ENCODE peak calls at places on chromosomes 4 and X, in eight cellular contexts. C, Q, H, J, W, G, K and Z are unnamed samples.

GRCh38 chrX:48896611-48897011 is 957 bp downstream of the TIMM17B start:
- DNase-seq in C (no peak), Q (no peak), H (no peak), J (peak), W (no peak), G (no peak), K (no peak), Z (no peak)

GRCh38 chrX:141405486-141405877 is 163.2 kb upstream of the SPANXC start:
- DNase-seq in C (no peak), Q (no peak), H (no peak), J (no peak), W (no peak), G (peak), K (no peak), Z (no peak)

GRCh38 chrX:52082578-52082977 is 13.6 kb upstream of the MAGED4B start:
- DNase-seq in C (no peak), Q (no peak), H (no peak), J (no peak), W (no peak), G (peak), K (no peak), Z (no peak)

GRCh38 chr4:15771419-15772058 is 6.6 kb upstream of the CD38 start:
- DNase-seq in C (no peak), Q (no peak), H (no peak), J (no peak), W (no peak), G (no peak), K (no peak), Z (no peak)

GRCh38 chr4:3387943-3388348 is 53.8 kb upstream of the HGFAC start:
- DNase-seq in C (peak), Q (peak), H (peak), J (no peak), W (peak), G (peak), K (peak), Z (peak)

GRCh38 chr4:53376900-53377299 is 541 bp upstream of the FIP1L1 start:
- DNase-seq in C (no peak), Q (no peak), H (no peak), J (no peak), W (no peak), G (no peak), K (no peak), Z (no peak)

GRCh38 chr4:10116625-10117423 is at the start of gene WDR1:
- DNase-seq in C (peak), Q (peak), H (peak), J (peak), W (peak), G (peak), K (peak), Z (peak)

GRCh38 chr4:150402968-150403367 is 179.0 kb upstream of the MAB21L2 start:
- DNase-seq in C (no peak), Q (peak), H (peak), J (peak), W (peak), G (no peak), K (peak), Z (peak)

GRCh38 chr4:43763029-43763610 is 685.5 kb downstream of the KCTD8 start:
- DNase-seq in C (no peak), Q (no peak), H (no peak), J (no peak), W (no peak), G (no peak), K (no peak), Z (no peak)

GRCh38 chr4:6918345-6918744 is 8.7 kb downstream of the TBC1D14 start:
- DNase-seq in C (no peak), Q (no peak), H (no peak), J (peak), W (no peak), G (no peak), K (no peak), Z (no peak)

GRCh38 chr4:130185123-130185522 is 1089.2 kb downstream of the C4orf33 start:
- DNase-seq in C (no peak), Q (no peak), H (no peak), J (no peak), W (no peak), G (no peak), K (no peak), Z (no peak)

GRCh38 chr4:2417765-2418651 is at the start of gene ZFYVE28:
- DNase-seq in C (no peak), Q (no peak), H (no peak), J (no peak), W (peak), G (peak), K (no peak), Z (no peak)

GRCh38 chr4:185534850-185535761 is at the start of gene PDLIM3:
- DNase-seq in C (peak), Q (peak), H (peak), J (no peak), W (peak), G (peak), K (peak), Z (peak)

GRCh38 chrX:69137911-69138310 is 27.3 kb downstream of the PJA1 start:
- DNase-seq in C (no peak), Q (no peak), H (no peak), J (no peak), W (peak), G (no peak), K (no peak), Z (no peak)

GRCh38 chrX:69139516-69139915 is 25.7 kb downstream of the PJA1 start:
- DNase-seq in C (no peak), Q (no peak), H (no peak), J (no peak), W (no peak), G (no peak), K (no peak), Z (no peak)

GRCh38 chrX:69137371-69137881 is 27.8 kb downstream of the PJA1 start:
- DNase-seq in C (no peak), Q (no peak), H (no peak), J (no peak), W (peak), G (no peak), K (no peak), Z (no peak)

GRCh38 chrX:69136546-69137331 is 28.5 kb downstream of the PJA1 start:
- DNase-seq in C (peak), Q (peak), H (no peak), J (no peak), W (peak), G (no peak), K (peak), Z (peak)

GRCh38 chrX:69138512-69138911 is 26.7 kb downstream of the PJA1 start:
- DNase-seq in C (no peak), Q (no peak), H (no peak), J (no peak), W (no peak), G (no peak), K (no peak), Z (no peak)
- H3K4me3 ChIP-seq in C (no peak), Q (no peak), H (no peak), J (no peak), W (no peak), G (no peak), K (no peak), Z (no peak)

GRCh38 chrX:2690856-2691542 is at the start of gene CD99:
- DNase-seq in C (peak), Q (peak), H (peak), J (peak), W (peak), G (peak), K (peak), Z (peak)
- TF ChIP-seq CTCF in C (no peak), Q (no peak), H (no peak), J (no peak), W (no peak), G (no peak), K (no peak), Z (no peak)

DNA sequence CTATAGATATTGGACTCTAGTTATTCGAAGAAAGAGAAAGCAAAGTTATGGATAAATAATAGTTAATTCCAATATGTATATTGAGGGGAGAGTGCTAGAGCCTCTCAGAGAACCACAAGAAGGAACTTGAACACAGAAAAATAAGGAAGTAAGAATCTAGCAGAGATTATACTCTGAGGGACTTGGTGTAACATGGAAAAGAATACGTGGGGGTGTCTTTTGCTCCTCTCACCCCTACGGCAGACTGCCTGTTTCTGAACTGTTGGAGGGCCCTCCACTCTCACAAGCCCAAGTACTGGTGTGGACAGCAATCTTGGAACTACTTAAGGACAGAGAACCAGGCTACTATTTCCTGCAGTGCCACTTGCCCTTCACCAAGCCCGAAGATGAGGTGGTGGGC is 1174.4 kb upstream of the PCDH10 start:
- DNase-seq in C (no peak), Q (no peak), H (no peak), J (no peak), W (no peak), G (no peak), K (no peak), Z (no peak)
- H3K4me3 ChIP-seq in C (peak), Q (peak), H (no peak), J (no peak), W (no peak), G (no peak), K (no peak), Z (peak)

GRCh38 chr4:153025402-153025801 is 89.3 kb downstream of the FHDC1 start:
- DNase-seq in C (no peak), Q (no peak), H (no peak), J (no peak), W (no peak), G (no peak), K (no peak), Z (no peak)
- TF ChIP-seq CTCF in C (no peak), Q (no peak), H (no peak), J (no peak), W (no peak), G (no peak), K (no peak), Z (no peak)

GRCh38 chrX:153685179-153685536 is 2.6 kb upstream of the SLC6A8 start:
- DNase-seq in C (no peak), Q (no peak), H (no peak), J (no peak), W (peak), G (no peak), K (peak), Z (peak)

GRCh38 chrX:153687121-153688039 is at the start of gene SLC6A8:
- DNase-seq in C (peak), Q (peak), H (peak), J (peak), W (peak), G (peak), K (peak), Z (peak)

GRCh38 chrX:153681175-153681574 is 6.6 kb upstream of the SLC6A8 start:
- DNase-seq in C (no peak), Q (no peak), H (no peak), J (no peak), W (no peak), G (no peak), K (no peak), Z (no peak)

GRCh38 chrX:153685751-153686676 is 1.7 kb upstream of the SLC6A8 start:
- DNase-seq in C (peak), Q (no peak), H (no peak), J (no peak), W (peak), G (no peak), K (no peak), Z (peak)

DNA sequence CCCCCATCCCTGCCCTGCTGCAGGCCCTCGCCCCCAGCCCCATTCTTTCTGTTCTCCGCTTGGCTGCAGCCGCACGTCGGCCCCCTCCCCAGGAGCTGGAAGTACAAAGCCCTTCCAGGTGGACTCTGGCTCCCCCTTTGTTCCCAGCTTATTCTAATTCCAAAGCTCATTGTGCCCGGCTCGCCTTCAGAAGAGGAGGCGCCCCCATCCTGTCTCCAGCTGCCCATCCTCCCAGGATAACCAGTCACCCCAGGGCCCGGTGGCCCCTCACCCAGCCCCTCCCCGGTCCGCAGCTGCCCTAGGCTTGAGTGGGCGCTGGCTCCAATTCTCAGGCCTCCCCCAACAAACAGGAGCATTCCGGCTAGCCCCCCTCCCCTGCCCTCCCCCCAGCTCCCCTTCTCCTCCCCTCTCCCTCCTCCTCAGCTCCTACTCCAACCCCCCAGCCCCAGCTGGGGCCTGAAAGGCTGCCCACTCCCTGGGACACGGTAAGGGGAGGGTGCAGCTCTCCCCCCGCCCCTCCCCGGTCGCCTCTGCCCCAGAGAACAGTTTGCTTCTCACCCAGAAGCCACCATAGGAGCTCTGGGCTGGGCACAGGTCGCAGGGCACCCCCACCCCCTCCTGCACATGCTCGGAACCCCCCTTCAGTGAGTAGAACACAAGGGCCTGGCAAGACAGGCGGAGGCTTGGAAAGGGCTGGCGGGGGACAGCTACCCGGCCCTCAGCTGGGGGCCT is 3.1 kb upstream of the SLC6A8 start:
- DNase-seq in C (no peak), Q (no peak), H (no peak), J (no peak), W (peak), G (no peak), K (no peak), Z (no peak)
- H3K4me3 ChIP-seq in C (no peak), Q (no peak), H (no peak), J (no peak), W (no peak), G (no peak), K (no peak), Z (no peak)

DNA sequence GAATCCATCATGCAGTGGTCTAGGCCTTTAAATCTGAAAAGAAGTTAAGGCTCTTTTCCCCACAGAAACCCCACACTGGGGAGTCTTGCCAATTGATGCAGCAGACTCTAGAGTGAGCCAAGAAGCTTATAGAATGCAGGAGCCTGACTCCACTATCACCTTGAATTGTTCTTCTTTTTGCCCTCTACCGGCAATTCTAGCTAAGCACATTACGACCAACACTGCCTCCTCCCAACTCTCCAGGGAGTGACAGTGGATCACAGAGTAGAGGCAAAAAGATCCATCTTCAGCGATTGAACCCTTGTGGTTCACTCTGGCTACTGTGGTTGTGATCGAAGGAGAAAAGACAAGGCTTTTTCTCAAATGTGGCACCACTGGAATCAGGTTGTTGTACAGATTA is 331.5 kb downstream of the NKX6-1 start:
- DNase-seq in C (no peak), Q (no peak), H (no peak), J (no peak), W (no peak), G (no peak), K (peak), Z (no peak)
- TF ChIP-seq CTCF in C (no peak), Q (no peak), H (no peak), J (no peak), W (no peak), G (peak), K (no peak), Z (no peak)

DNA sequence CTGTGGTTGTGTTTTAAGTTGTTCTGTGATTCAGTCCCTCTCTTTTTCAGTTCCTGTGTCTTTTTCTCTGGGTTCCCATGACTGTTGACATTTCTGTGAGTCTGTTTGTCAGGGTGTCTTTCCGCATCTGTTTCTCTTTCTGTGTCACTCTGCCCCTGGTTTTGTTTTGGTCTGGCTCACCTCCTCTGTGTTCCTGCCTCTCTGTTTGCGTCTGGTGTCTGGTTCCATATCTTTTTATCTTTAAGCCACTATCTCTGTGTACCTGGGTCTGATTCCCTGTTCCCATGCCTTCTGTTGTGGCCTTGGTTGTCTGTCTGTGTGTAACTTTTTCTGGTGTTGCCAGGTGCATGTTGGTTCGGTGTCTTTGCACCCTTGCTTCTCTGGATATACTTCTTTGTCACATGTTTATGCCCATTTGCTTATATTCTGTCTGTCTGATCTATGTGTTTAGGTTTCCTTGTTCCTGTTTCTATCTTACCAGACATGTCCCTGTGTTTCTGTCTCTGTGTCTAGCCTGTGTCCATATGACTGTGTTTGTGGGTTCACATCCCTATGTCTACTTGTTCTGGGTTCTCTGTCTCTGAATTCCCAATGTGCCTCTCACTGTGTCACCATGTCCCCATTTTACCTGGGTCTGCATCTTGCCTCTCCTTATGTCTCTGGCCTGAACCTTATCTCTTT is 50.2 kb downstream of the ITIH6 start:
- DNase-seq in C (no peak), Q (no peak), H (no peak), J (no peak), W (no peak), G (no peak), K (no peak), Z (no peak)
- H3K4me3 ChIP-seq in C (peak), Q (no peak), H (no peak), J (no peak), W (no peak), G (no peak), K (no peak), Z (no peak)

DNA sequence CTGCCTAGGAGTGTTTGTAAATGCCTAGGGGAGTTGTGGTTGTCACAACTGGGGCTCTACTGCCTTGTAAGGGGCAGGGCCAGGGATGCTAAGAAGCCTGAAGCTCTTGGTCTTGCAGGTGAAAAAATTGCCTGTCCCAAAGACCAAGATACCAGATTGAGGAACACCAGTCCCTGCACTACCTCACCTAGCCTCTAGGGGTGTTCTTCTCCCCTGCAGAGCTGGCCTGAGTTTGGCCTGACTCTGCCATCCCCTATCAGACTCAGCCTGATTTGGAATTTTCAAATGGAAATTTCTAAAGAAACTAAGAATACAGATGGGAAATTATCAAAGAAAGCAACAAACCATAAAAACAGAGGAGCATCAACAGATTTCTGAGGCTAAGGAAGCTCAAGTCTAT is 90.4 kb downstream of the ZC4H2 start:
- DNase-seq in C (no peak), Q (no peak), H (no peak), J (peak), W (no peak), G (no peak), K (peak), Z (no peak)
- TF ChIP-seq CTCF in C (peak), Q (peak), H (peak), J (peak), W (no peak), G (peak), K (no peak), Z (no peak)

DNA sequence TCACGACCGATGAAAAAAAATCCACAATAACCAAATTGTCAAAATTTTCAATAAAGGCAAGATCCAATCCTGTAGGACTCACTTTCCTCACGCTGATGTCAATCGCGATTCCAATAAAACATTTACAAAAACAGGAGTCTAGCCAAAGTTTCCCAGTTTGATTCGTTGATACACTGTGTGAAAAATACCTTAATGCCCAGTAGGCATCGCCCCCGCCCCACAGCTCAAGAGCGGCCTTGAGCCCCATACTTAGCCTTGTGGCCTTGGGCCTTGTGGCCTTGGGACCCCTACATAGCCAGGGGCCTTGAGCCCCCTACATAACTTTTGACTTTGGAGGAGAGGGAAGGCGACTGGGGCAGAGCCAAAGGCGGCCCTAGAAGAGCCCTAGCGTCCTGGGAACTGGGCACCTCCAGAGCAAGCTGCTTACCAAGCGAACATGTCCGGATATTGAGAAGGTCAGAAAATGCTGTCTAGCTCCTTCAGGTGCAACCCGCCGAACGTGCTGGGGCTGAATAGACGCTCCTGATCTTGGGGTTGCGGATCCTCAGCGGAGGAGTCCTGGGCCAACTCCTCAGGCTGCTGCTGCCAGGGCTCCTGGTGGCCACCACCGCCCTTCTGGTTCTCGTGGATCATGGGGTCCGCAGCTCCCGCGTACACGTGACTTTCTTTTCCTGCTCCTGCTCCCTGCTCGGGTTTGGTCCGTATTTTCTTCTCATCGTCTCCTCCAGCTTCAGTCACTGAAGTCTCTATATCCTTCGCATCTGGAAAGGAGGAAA is 62.9 kb downstream of the RHOXF2B start:
- DNase-seq in C (no peak), Q (no peak), H (no peak), J (no peak), W (no peak), G (no peak), K (no peak), Z (no peak)
- H3K4me3 ChIP-seq in C (peak), Q (peak), H (no peak), J (no peak), W (no peak), G (no peak), K (no peak), Z (no peak)